ENCODE peak calls at places on chromosomes 13 and 19, in five cellular contexts. One of them, this sample, is unnamed.

GRCh38 chr19:7427944-7428343 is 60.9 kb downstream of the PEX11G start:
- DNase-seq in HuH-7.5: no peak
- DNase-seq in effector CD4-positive, alpha-beta T cell: no peak
- DNase-seq in cardiac fibroblast: no peak
- DNase-seq in AG08396: peak
- DNase-seq in this sample: no peak

GRCh38 chr13:98746968-98747367 is 5.5 kb downstream of the SLC15A1 start:
- DNase-seq in HuH-7.5: peak
- DNase-seq in effector CD4-positive, alpha-beta T cell: no peak
- DNase-seq in cardiac fibroblast: no peak
- DNase-seq in AG08396: no peak
- DNase-seq in this sample: no peak

GRCh38 chr13:21233086-21233485 is 56.6 kb downstream of the MRPL57 start:
- DNase-seq in HuH-7.5: no peak
- DNase-seq in effector CD4-positive, alpha-beta T cell: no peak
- DNase-seq in cardiac fibroblast: no peak
- DNase-seq in AG08396: no peak
- DNase-seq in this sample: no peak

GRCh38 chr13:98835156-98835555 is 82.7 kb upstream of the SLC15A1 start:
- DNase-seq in HuH-7.5: no peak
- DNase-seq in effector CD4-positive, alpha-beta T cell: no peak
- DNase-seq in cardiac fibroblast: no peak
- DNase-seq in AG08396: no peak
- DNase-seq in this sample: no peak

GRCh38 chr13:25963681-25964080 is 88.1 kb downstream of the SHISA2 start:
- DNase-seq in HuH-7.5: no peak
- DNase-seq in effector CD4-positive, alpha-beta T cell: no peak
- DNase-seq in cardiac fibroblast: peak
- DNase-seq in AG08396: no peak
- DNase-seq in this sample: no peak

GRCh38 chr19:45403781-45404556 is 900 bp downstream of the PPP1R13L start:
- DNase-seq in HuH-7.5: peak
- DNase-seq in effector CD4-positive, alpha-beta T cell: peak
- DNase-seq in cardiac fibroblast: no peak
- DNase-seq in AG08396: no peak
- DNase-seq in this sample: peak

GRCh38 chr19:39405930-39406655 is 554 bp upstream of the ZFP36 start:
- DNase-seq in HuH-7.5: peak
- DNase-seq in effector CD4-positive, alpha-beta T cell: peak
- DNase-seq in cardiac fibroblast: no peak
- DNase-seq in AG08396: no peak
- DNase-seq in this sample: peak

GRCh38 chr13:36712785-36713184 is 39.0 kb downstream of the SERTM1 start:
- DNase-seq in HuH-7.5: no peak
- DNase-seq in effector CD4-positive, alpha-beta T cell: no peak
- DNase-seq in cardiac fibroblast: peak
- DNase-seq in AG08396: no peak
- DNase-seq in this sample: no peak

GRCh38 chr13:98476106-98476505 is 100.8 kb downstream of the STK24 start:
- DNase-seq in HuH-7.5: no peak
- DNase-seq in effector CD4-positive, alpha-beta T cell: peak
- DNase-seq in cardiac fibroblast: no peak
- DNase-seq in AG08396: no peak
- DNase-seq in this sample: peak

GRCh38 chr19:1847684-1848398 is 442 bp downstream of the REXO1 start:
- DNase-seq in HuH-7.5: peak
- DNase-seq in effector CD4-positive, alpha-beta T cell: no peak
- DNase-seq in cardiac fibroblast: peak
- DNase-seq in AG08396: peak
- DNase-seq in this sample: no peak

This sample was measured in activated effector memory CD4-positive, alpha-beta T cell treated with Interleukin-2 at 50 U/mL for 16 hours.